ENCODE peak calls at places on chromosomes 11 and 22, in four cellular contexts. B is mesenchymal stem cell, O is IMR-90, P is neuronal stem cell. L is an unnamed sample.

GRCh38 chr11:33634291-33634834 is 66.3 kb downstream of the C11orf91 start:
- DNase-seq in B (peak; percentile 34), O (peak; percentile 82), P (no peak), L (no peak)

GRCh38 chr22:26848244-26848920 is 191.0 kb downstream of the MIAT start:
- DNase-seq in B (peak; percentile 30), O (no peak), P (no peak), L (no peak)

GRCh38 chr11:47408598-47409439 is 429 bp downstream of the SLC39A13 start:
- DNase-seq in B (peak; percentile 87), O (peak; percentile 87), P (no peak), L (peak; percentile 36)

GRCh38 chr11:45671246-45672171 is 6.1 kb upstream of the CHST1 start:
- DNase-seq in B (no peak), O (no peak), P (no peak), L (peak; percentile 49)

GRCh38 chr11:7436657-7437056 is 48.6 kb upstream of the OLFML1 start:
- DNase-seq in B (no peak), O (no peak), P (no peak), L (no peak)

GRCh38 chr22:43343262-43343988 is at the start of gene SCUBE1:
- DNase-seq in B (peak; percentile 50), O (no peak), P (peak; percentile 87), L (peak; percentile 84)

GRCh38 chr22:36227396-36227795 is 11.9 kb downstream of the APOL2 start:
- DNase-seq in B (no peak), O (no peak), P (no peak), L (no peak)

GRCh38 chr11:24949406-24949805 is 452.6 kb downstream of the LUZP2 start:
- DNase-seq in B (no peak), O (no peak), P (no peak), L (no peak)

GRCh38 chr11:15724611-15725010 is 609.9 kb downstream of the INSC start:
- DNase-seq in B (peak; percentile 43), O (peak; percentile 67), P (no peak), L (no peak)
- H3K14ac ChIP-seq in B (no peak overlapping the region), O (peak overlapping the region; percentile 53), P (no peak overlapping the region), L (no peak overlapping the region)

DNA sequence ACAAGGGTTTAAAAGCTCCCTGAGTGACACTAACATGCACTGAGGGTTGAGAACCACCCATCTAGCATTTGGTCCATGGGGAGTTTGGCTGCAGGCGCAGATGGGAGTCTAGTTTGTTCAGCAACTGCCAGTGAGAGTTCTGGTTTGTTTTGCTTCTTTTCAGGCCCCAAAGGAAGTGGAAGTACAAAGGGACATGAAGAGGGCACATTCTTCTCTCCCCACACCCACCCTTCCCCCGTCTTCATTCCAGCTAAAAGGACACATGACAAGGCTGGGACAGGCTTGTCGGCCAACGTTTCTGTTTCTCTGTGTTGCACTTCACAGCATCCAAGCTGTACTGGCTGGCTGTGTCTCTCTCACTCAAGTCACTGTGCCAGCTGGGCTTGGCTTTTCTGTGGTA is 8.2 kb upstream of the ENDOD1 start:
- DNase-seq in B (peak; percentile 20), O (no peak), P (no peak), L (no peak)
- H2BK120ac ChIP-seq in B (peak overlapping the region; percentile 82), O (no peak overlapping the region), P (no peak overlapping the region), L (no peak overlapping the region)

GRCh38 chr22:29387921-29388758 is at the start of gene AP1B1:
- DNase-seq in B (peak; percentile 88), O (peak; percentile 84), P (peak; percentile 84), L (peak; percentile 96)
- H3K14ac ChIP-seq in B (no peak within 1 kb of the TSS), O (peak within 1 kb of the TSS; percentile 80), P (no peak within 1 kb of the TSS), L (peak within 1 kb of the TSS; percentile 18)

DNA sequence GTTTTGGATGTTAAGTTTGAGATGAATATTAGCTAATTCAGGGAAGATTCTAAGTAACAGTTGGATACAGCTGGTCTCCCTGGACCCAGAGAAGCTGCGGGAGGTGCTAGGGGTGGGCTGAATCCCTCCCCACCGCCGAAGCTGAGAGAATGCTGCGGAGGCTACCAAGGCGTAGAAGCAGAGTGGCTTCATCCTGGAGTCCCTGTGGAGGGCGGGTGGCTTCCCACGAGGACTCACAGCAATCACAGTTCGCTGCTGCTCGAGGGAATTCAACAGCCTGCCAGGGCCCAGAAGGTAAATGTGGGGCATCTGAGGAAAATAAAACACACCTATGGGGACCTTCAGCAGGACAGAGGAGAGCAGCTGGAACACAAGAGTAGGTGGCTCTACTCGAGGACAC is 11.1 kb upstream of the B3GAT1 start:
- DNase-seq in B (no peak), O (no peak), P (no peak), L (no peak)
- H2BK120ac ChIP-seq in B (no peak overlapping the region), O (no peak overlapping the region), P (no peak overlapping the region), L (no peak overlapping the region)

GRCh38 chr11:9876331-9876730 is 212.5 kb downstream of the SWAP70 start:
- DNase-seq in B (no peak), O (no peak), P (no peak), L (no peak)
- H3K14ac ChIP-seq in B (no peak overlapping the region), O (no peak overlapping the region), P (no peak overlapping the region), L (no peak overlapping the region)

DNA sequence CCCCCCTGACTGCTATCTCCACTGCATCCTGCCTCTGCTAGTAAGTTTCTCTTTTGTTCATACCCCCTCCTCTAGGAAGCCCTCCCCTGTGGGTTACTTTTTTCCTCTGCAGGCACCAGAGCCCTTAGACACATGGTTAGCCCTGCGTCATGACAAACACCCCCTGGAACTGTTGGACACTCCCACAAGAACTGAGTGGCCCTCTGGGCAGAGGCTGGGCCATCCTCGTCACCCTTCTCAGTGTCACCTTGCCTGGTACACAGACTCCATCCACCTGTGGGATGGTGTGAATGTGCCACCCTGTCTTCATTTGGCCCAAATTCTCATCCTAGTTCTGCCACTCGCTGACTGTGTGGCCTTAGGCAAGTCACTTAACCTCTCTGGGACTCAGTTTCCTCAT is 4.1 kb upstream of the RAB3IL1 start:
- DNase-seq in B (no peak), O (no peak), P (no peak), L (no peak)
- H2BK120ac ChIP-seq in B (no peak overlapping the region), O (no peak overlapping the region), P (no peak overlapping the region), L (no peak overlapping the region)

DNA sequence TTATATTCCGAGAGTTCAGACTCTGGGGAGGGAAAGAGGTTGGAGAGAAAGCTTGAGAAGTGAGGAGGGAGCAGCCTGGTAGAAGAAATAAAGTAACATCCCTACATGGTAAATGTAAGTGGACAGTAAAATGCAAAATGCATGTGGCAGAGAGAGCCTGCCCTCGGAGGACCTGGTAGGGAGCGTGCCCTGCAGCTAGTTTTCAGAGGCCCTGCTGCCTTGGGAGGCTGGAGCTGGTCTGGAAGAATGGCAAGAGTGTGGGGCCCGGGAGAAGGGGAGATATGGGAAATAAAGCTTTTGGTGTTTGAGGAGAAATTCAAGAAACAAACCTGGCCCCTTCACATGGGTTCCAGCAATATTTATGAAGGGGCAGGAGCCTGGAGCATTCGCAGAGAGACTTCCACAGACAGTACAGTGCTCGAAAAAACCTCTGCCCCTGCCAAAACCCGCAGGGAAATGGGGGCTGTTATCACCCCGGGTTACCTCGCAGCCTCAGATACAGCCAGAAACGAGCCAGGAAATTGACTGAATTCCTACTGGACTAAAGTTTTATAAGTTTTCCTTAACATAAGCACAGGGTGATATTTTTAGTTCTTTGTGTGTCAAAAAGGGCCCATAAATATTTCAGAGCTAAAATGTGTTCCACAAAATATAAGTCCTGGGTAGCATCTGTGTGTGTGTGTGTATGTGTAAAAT is 363.0 kb downstream of the TENM4 start:
- DNase-seq in B (no peak), O (no peak), P (no peak), L (no peak)
- H3K14ac ChIP-seq in B (no peak overlapping the region), O (peak overlapping the region; percentile 40), P (no peak overlapping the region), L (no peak overlapping the region)

GRCh38 chr22:40394607-40395006 is 24.2 kb downstream of the SGSM3 start:
- DNase-seq in B (no peak), O (no peak), P (no peak), L (no peak)

GRCh38 chr22:40388231-40388630 is 17.8 kb downstream of the SGSM3 start:
- DNase-seq in B (no peak), O (no peak), P (no peak), L (no peak)

GRCh38 chr22:40387758-40388157 is 17.4 kb downstream of the SGSM3 start:
- DNase-seq in B (no peak), O (no peak), P (no peak), L (no peak)

GRCh38 chr22:40392618-40393017 is 22.2 kb downstream of the SGSM3 start:
- DNase-seq in B (no peak), O (peak; percentile 49), P (no peak), L (no peak)

GRCh38 chr22:40391417-40391816 is 21.0 kb downstream of the SGSM3 start:
- DNase-seq in B (no peak), O (peak; percentile 18), P (no peak), L (no peak)
- H2BK120ac ChIP-seq in B (no peak overlapping the region), O (no peak overlapping the region), P (no peak overlapping the region), L (no peak overlapping the region)